ENCODE peak calls at places on chromosomes 5 and 9, in six cellular contexts. U, Y, V, O, P and T are unnamed samples.

GRCh38 chr5:10276691-10277090 is 26.6 kb downstream of the CCT5 start:
- DNase-seq in U (no peak), Y (no peak), V (no peak), O (no peak), P (no peak), T (no peak)

GRCh38 chr9:135343733-135344522 is 135.7 kb upstream of the PPP1R26 start:
- DNase-seq in U (peak; percentile 16), Y (peak; percentile 87), V (no peak), O (peak; percentile 80), P (no peak), T (peak; percentile 52)

GRCh38 chr5:72378636-72379289 is 58.6 kb downstream of the PTCD2 start:
- DNase-seq in U (peak; percentile 65), Y (no peak), V (no peak), O (no peak), P (no peak), T (no peak)

GRCh38 chr9:87703636-87704276 is 22.2 kb upstream of the CTSL start:
- DNase-seq in U (no peak), Y (no peak), V (no peak), O (no peak), P (no peak), T (no peak)

GRCh38 chr9:14482856-14483255 is 168.9 kb upstream of the NFIB start:
- DNase-seq in U (no peak), Y (no peak), V (no peak), O (no peak), P (no peak), T (no peak)

GRCh38 chr5:157778121-157778805 is 34.8 kb downstream of the LSM11 start:
- DNase-seq in U (no peak), Y (no peak), V (no peak), O (no peak), P (no peak), T (peak; percentile 71)

GRCh38 chr9:128203024-128203841 is at the start of gene DNM1:
- DNase-seq in U (no peak), Y (peak; percentile 74), V (peak; percentile 77), O (peak; percentile 69), P (peak; percentile 63), T (peak; percentile 62)

GRCh38 chr5:122101636-122102285 is 23.7 kb upstream of the LOX start:
- DNase-seq in U (peak; percentile 26), Y (no peak), V (no peak), O (no peak), P (no peak), T (no peak)

GRCh38 chr9:124040935-124041816 is 29.6 kb downstream of the LHX2 start:
- DNase-seq in U (peak; percentile 39), Y (peak; percentile 53), V (peak; percentile 24), O (peak; percentile 72), P (no peak), T (peak; percentile 58)

GRCh38 chr5:127934791-127935256 is 148.7 kb upstream of the SLC12A2 start:
- DNase-seq in U (no peak), Y (no peak), V (no peak), O (no peak), P (no peak), T (no peak)

GRCh38 chr5:170067152-170067551 is 38.5 kb upstream of the FOXI1 start:
- DNase-seq in U (no peak), Y (no peak), V (no peak), O (no peak), P (no peak), T (no peak)

GRCh38 chr9:114108016-114108833 is 9.1 kb upstream of the KIF12 start:
- DNase-seq in U (peak; percentile 57), Y (peak; percentile 88), V (no peak), O (peak; percentile 84), P (peak; percentile 10), T (peak; percentile 83)

GRCh38 chr5:133409210-133409674 is 203.1 kb downstream of the FSTL4 start:
- DNase-seq in U (no peak), Y (no peak), V (no peak), O (no peak), P (no peak), T (no peak)

GRCh38 chr5:1918488-1919208 is 35.9 kb upstream of the IRX4 start:
- DNase-seq in U (no peak), Y (no peak), V (no peak), O (no peak), P (no peak), T (no peak)

GRCh38 chr5:61817472-61818326 is 485.6 kb downstream of the ZSWIM6 start:
- DNase-seq in U (peak; percentile 38), Y (peak; percentile 43), V (no peak), O (no peak), P (no peak), T (peak; percentile 31)

GRCh38 chr9:91897201-91897600 is 52.8 kb downstream of the ROR2 start:
- DNase-seq in U (no peak), Y (no peak), V (no peak), O (no peak), P (no peak), T (no peak)

GRCh38 chr9:136119259-136120118 is 814 bp upstream of the TMEM250 start:
- DNase-seq in U (no peak), Y (no peak), V (no peak), O (no peak), P (no peak), T (peak; percentile 47)

GRCh38 chr5:120405923-120406322 is 58.2 kb upstream of the PRR16 start:
- DNase-seq in U (no peak), Y (no peak), V (no peak), O (no peak), P (no peak), T (no peak)

DNA sequence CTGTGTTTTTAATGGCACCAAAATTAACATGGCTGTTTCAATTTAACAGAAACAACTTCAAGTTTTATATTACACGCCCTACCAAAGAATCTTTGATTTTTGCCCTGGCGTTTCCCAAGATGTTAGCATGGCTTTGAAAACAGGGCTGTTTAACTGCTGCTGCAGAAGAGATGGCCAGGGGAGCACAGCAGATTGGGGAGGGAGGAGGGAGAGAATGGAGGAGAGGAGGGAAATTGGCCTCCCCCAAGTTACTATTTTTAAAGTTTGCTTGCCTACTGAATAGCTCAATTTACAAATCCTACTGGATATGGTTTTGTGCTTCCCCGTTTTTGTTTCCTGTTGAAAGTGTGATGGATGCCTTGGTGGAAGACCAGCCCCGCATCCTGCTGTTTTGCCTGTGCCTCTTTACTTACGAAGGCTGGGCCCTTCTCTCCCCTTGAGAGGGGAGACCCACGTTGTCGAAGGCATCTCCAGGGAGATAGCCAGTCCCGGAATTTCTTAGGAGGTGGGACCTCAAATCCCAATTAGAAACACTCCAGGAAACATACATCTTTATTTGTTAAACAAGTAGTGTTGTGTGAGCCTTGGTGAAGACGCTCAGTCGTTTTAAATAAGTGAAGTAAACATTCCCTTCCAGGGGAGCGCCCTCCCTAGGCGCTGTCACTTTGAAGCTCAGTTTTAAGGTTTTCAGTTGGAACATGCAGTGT is 98.6 kb downstream of the AOPEP start:
- DNase-seq in U (no peak), Y (no peak), V (no peak), O (no peak), P (no peak), T (no peak)
- H3K4me1 ChIP-seq in U (peaks cover 23% of the 10 kb centered on the region), Y (no peaks in the 10 kb centered on the region), V (no peaks in the 10 kb centered on the region), O (peaks cover 54% of the 10 kb centered on the region), P (no peaks in the 10 kb centered on the region), T (peaks cover 16% of the 10 kb centered on the region)

DNA sequence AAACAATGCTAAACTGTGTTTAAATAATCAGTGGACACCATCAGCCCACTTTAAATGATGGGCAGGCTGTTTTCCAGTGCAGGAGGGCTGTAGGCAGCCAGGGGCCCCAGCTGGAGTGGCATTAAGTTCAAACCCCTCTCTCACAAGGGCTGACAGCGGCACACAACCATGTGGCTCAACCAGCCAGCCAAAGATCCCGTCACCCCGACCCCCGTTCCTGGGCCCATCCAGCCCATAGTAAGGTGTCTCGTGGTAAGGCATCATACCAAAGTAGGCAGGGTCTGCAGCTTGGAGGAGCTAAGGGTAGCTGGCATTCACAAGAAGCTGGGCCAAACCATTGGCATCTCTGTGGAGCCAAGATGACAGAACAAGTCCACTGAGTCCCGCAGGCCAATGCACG is 24.9 kb downstream of the BTNL9 start:
- DNase-seq in U (no peak), Y (no peak), V (no peak), O (no peak), P (no peak), T (no peak)
- H3K27ac ChIP-seq in U (no peak overlapping the region), Y (no peak overlapping the region), V (no peak overlapping the region), O (no peak overlapping the region), P (no peak overlapping the region), T (no peak overlapping the region)

GRCh38 chr9:89277043-89277442 is 34.0 kb upstream of the CKS2 start:
- DNase-seq in U (no peak), Y (no peak), V (no peak), O (no peak), P (no peak), T (no peak)
- H3K4me3 ChIP-seq in U (no peak overlapping the region), Y (no peak overlapping the region), V (no peak overlapping the region), O (no peak overlapping the region), P (no peak overlapping the region), T (no peak overlapping the region)

GRCh38 chr9:105262497-105262896 is 18.0 kb downstream of the SLC44A1 start:
- DNase-seq in U (no peak), Y (no peak), V (no peak), O (no peak), P (no peak), T (no peak)
- H3K4me1 ChIP-seq in U (peaks cover 21% of the 10 kb centered on the region), Y (peaks cover 15% of the 10 kb centered on the region), V (no peaks in the 10 kb centered on the region), O (peaks cover 31% of the 10 kb centered on the region), P (no peaks in the 10 kb centered on the region), T (peaks cover 16% of the 10 kb centered on the region)

GRCh38 chr5:143008809-143009521 is 238.8 kb downstream of the ARHGAP26 start:
- DNase-seq in U (peak; percentile 50), Y (no peak), V (peak; percentile 94), O (no peak), P (peak; percentile 36), T (peak; percentile 46)
- H3K27ac ChIP-seq in U (no peak overlapping the region), Y (no peak overlapping the region), V (peak overlapping the region; percentile 64), O (no peak overlapping the region), P (no peak overlapping the region), T (peak overlapping the region; percentile 12)

GRCh38 chr9:99105152-99106043 is 485 bp downstream of the TGFBR1 start:
- DNase-seq in U (peak; percentile 50), Y (peak; percentile 84), V (no peak), O (peak; percentile 85), P (no peak), T (peak; percentile 84)

GRCh38 chr9:99109522-99109921 is 4.6 kb downstream of the TGFBR1 start:
- DNase-seq in U (peak; percentile 43), Y (no peak), V (no peak), O (no peak), P (no peak), T (no peak)

GRCh38 chr9:99106044-99106375 is 1.1 kb downstream of the TGFBR1 start:
- DNase-seq in U (no peak), Y (no peak), V (no peak), O (no peak), P (no peak), T (no peak)

GRCh38 chr9:99104459-99105151 is at the start of gene TGFBR1:
- DNase-seq in U (peak; percentile 84), Y (peak; percentile 95), V (peak; percentile 94), O (peak; percentile 95), P (peak; percentile 87), T (peak; percentile 94)

GRCh38 chr9:99108131-99108530 is 3.2 kb downstream of the TGFBR1 start:
- DNase-seq in U (no peak), Y (no peak), V (no peak), O (no peak), P (no peak), T (no peak)
- H3K4me3 ChIP-seq in U (no peak overlapping the region), Y (no peak overlapping the region), V (no peak overlapping the region), O (no peak overlapping the region), P (no peak overlapping the region), T (no peak overlapping the region)